ENCODE peak calls at places on chromosomes 4 and X, in six cellular contexts. O is tibial artery; R is K562; D is fibroblast of lung; M is IMR-90; L is CD4-positive, alpha-beta T cell. U is an unnamed sample.

GRCh38 chr4:140755811-140756291 is 334 bp downstream of the TBC1D9 start:
- DNase-seq in O (peak; percentile 25), R (no peak), D (peak; percentile 70), M (peak; percentile 46), L (no peak), U (peak; percentile 61)

GRCh38 chr4:8058031-8058479 is 100.6 kb downstream of the ABLIM2 start:
- DNase-seq in O (no peak), R (no peak), D (no peak), M (no peak), L (no peak), U (no peak)

GRCh38 chr4:174516345-174516744 is 5.9 kb downstream of the HPGD start:
- DNase-seq in O (no peak), R (no peak), D (no peak), M (no peak), L (no peak), U (no peak)

GRCh38 chr4:172786039-172786792 is 382.4 kb upstream of the GALNT7 start:
- DNase-seq in O (no peak), R (no peak), D (peak; percentile 53), M (peak; percentile 49), L (no peak), U (no peak)

GRCh38 chr4:20532096-20532495 is 168.2 kb upstream of the PACRGL start:
- DNase-seq in O (no peak), R (no peak), D (peak; percentile 16), M (no peak), L (no peak), U (no peak)

GRCh38 chr4:83285022-83285387 is 407 bp upstream of the COQ2 start:
- DNase-seq in O (peak; percentile 22), R (peak; percentile 46), D (peak; percentile 55), M (peak; percentile 29), L (no peak), U (no peak)

GRCh38 chrX:119150163-119151135 is 22.8 kb upstream of the KIAA1210 start:
- DNase-seq in O (no peak), R (no peak), D (no peak), M (no peak), L (no peak), U (no peak)

GRCh38 chr4:102168580-102168979 is 176.7 kb downstream of the SLC39A8 start:
- DNase-seq in O (no peak), R (no peak), D (peak; percentile 31), M (no peak), L (no peak), U (no peak)

GRCh38 chrX:103792916-103793540 is 16.4 kb downstream of the PLP1 start:
- DNase-seq in O (no peak), R (no peak), D (peak; percentile 77), M (peak; percentile 80), L (no peak), U (no peak)

GRCh38 chr4:109875106-109875505 is 27.2 kb downstream of the LRIT3 start:
- DNase-seq in O (no peak), R (no peak), D (no peak), M (no peak), L (no peak), U (no peak)

GRCh38 chrX:51456814-51457213 is 39.6 kb downstream of the NUDT11 start:
- DNase-seq in O (no peak), R (no peak), D (peak; percentile 1), M (no peak), L (no peak), U (no peak)

GRCh38 chrX:124190440-124190839 is 142.0 kb upstream of the TEX13D start:
- DNase-seq in O (no peak), R (no peak), D (no peak), M (no peak), L (no peak), U (no peak)

GRCh38 chrX:102558607-102559006 is 40.7 kb upstream of the ARMCX5 start:
- DNase-seq in O (no peak), R (no peak), D (no peak), M (no peak), L (no peak), U (no peak)

GRCh38 chr4:186144180-186144579 is 39.7 kb downstream of the FAM149A start:
- DNase-seq in O (peak; percentile 35), R (no peak), D (peak; percentile 65), M (peak; percentile 21), L (no peak), U (peak; percentile 62)

GRCh38 chr4:177401658-177402273 is 40.5 kb downstream of the AGA start:
- DNase-seq in O (no peak), R (no peak), D (no peak), M (no peak), L (no peak), U (no peak)

GRCh38 chr4:16461362-16461761 is 235.1 kb upstream of the TAPT1 start:
- DNase-seq in O (no peak), R (no peak), D (peak; percentile 51), M (no peak), L (no peak), U (no peak)

GRCh38 chr4:168656055-168656660 is 159.3 kb downstream of the PALLD start:
- DNase-seq in O (no peak), R (no peak), D (peak; percentile 93), M (peak; percentile 94), L (no peak), U (no peak)

GRCh38 chr4:124810814-124811213 is 98.3 kb upstream of the ANKRD50 start:
- DNase-seq in O (no peak), R (no peak), D (no peak), M (no peak), L (no peak), U (no peak)

GRCh38 chrX:65697173-65697572 is 29.7 kb downstream of the MSN start:
- DNase-seq in O (no peak), R (no peak), D (peak; percentile 85), M (peak; percentile 79), L (no peak), U (no peak)

GRCh38 chrX:65695849-65696248 is 28.4 kb downstream of the MSN start:
- DNase-seq in O (no peak), R (peak; percentile 37), D (no peak), M (no peak), L (no peak), U (no peak)

GRCh38 chrX:65697915-65698796 is 30.7 kb downstream of the MSN start:
- DNase-seq in O (peak; percentile 47), R (peak; percentile 78), D (peak; percentile 50), M (no peak), L (peak; percentile 60), U (peak; percentile 71)

GRCh38 chrX:65696613-65697012 is 29.2 kb downstream of the MSN start:
- DNase-seq in O (no peak), R (no peak), D (peak; percentile 64), M (no peak), L (no peak), U (no peak)
- H3K27ac ChIP-seq in O (peak overlapping the region; percentile 45), R (peak overlapping the region; percentile 81), D (peak overlapping the region; percentile 40), M (no peak overlapping the region), L (peak overlapping the region; percentile 70), U (peak overlapping the region; percentile 76)

GRCh38 chr4:211033-211511 is 86.8 kb downstream of the ZNF718 start:
- DNase-seq in O (no peak), R (no peak), D (no peak), M (no peak), L (no peak), U (no peak)
- H3K9me3 ChIP-seq in O (peaks cover 6% of the 10 kb centered on the region), R (peaks cover 2% of the 10 kb centered on the region), D (peaks cover under 1% of the 10 kb centered on the region), M (peaks cover 41% of the 10 kb centered on the region), L (peaks cover 62% of the 10 kb centered on the region), U (no peaks in the 10 kb centered on the region)

GRCh38 chrX:40539214-40540142 is 41.3 kb upstream of the ATP6AP2 start:
- DNase-seq in O (peak; percentile 62), R (peak; percentile 64), D (peak; percentile 60), M (peak; percentile 71), L (peak; percentile 66), U (peak; percentile 72)
- TF ChIP-seq CTCF in O (no peak), R (peak; percentile 74), D (no peak), M (no peak), L (peak; percentile 49), U (no peak)

GRCh38 chr4:128858875-128859696 is 49.6 kb downstream of the JADE1 start:
- DNase-seq in O (no peak), R (no peak), D (peak; percentile 91), M (peak; percentile 91), L (no peak), U (no peak)

GRCh38 chr4:128855656-128856055 is 46.2 kb downstream of the JADE1 start:
- DNase-seq in O (no peak), R (no peak), D (no peak), M (no peak), L (no peak), U (no peak)

GRCh38 chr4:128854433-128854832 is 44.9 kb downstream of the JADE1 start:
- DNase-seq in O (no peak), R (no peak), D (peak; percentile 76), M (peak; percentile 56), L (no peak), U (no peak)

GRCh38 chr4:128853741-128854140 is 44.2 kb downstream of the JADE1 start:
- DNase-seq in O (no peak), R (no peak), D (peak; percentile 83), M (peak; percentile 69), L (no peak), U (no peak)

GRCh38 chr4:128856246-128856645 is 46.7 kb downstream of the JADE1 start:
- DNase-seq in O (no peak), R (no peak), D (no peak), M (peak; percentile 36), L (no peak), U (no peak)
- H3K27ac ChIP-seq in O (no peak overlapping the region), R (no peak overlapping the region), D (no peak overlapping the region), M (no peak overlapping the region), L (no peak overlapping the region), U (no peak overlapping the region)

GRCh38 chrX:55713635-55714034 is 3.9 kb upstream of the RRAGB start:
- DNase-seq in O (no peak), R (no peak), D (no peak), M (no peak), L (no peak), U (no peak)
- H3K9me3 ChIP-seq in O (no peaks in the 10 kb centered on the region), R (no peaks in the 10 kb centered on the region), D (no peaks in the 10 kb centered on the region), M (no peaks in the 10 kb centered on the region), L (peaks cover 3% of the 10 kb centered on the region), U (peaks cover 3% of the 10 kb centered on the region)

GRCh38 chrX:24150051-24150790 is 692 bp downstream of the ZFX start:
- DNase-seq in O (peak; percentile 80), R (peak; percentile 92), D (peak; percentile 92), M (peak; percentile 92), L (peak; percentile 90), U (peak; percentile 88)
- TF ChIP-seq CTCF in O (peak; percentile 48), R (peak; percentile 32), D (peak; percentile 21), M (peak; percentile 61), L (peak; percentile 43), U (peak; percentile 20)

GRCh38 chr4:70831293-70831692 is 8.4 kb downstream of the GRSF1 start:
- DNase-seq in O (no peak), R (no peak), D (no peak), M (no peak), L (no peak), U (no peak)
- H3K27ac ChIP-seq in O (no peak overlapping the region), R (no peak overlapping the region), D (no peak overlapping the region), M (no peak overlapping the region), L (no peak overlapping the region), U (no peak overlapping the region)

U was measured in right atrium auricular region.